ENCODE peak calls at places on chromosomes 13 and 19, in four cellular contexts. N is H9, J is suprapubic skin, F is osteoblast. K is an unnamed sample.

GRCh38 chr13:71922191-71922590 is 55.2 kb upstream of the DACH1 start:
- DNase-seq in N (no peak), J (no peak), F (no peak), K (no peak)

GRCh38 chr19:15280915-15281683 is 48.9 kb upstream of the EPHX3 start:
- DNase-seq in N (no peak), J (peak; percentile 89), F (peak; percentile 90), K (peak; percentile 87)

GRCh38 chr19:6639439-6639838 is 30.5 kb downstream of the TNFSF14 start:
- DNase-seq in N (no peak), J (no peak), F (peak; percentile 83), K (no peak)

GRCh38 chr13:76646946-76647345 is 239.3 kb downstream of the KCTD12 start:
- DNase-seq in N (no peak), J (no peak), F (no peak), K (no peak)

GRCh38 chr19:49954092-49954825 is 6.7 kb downstream of the SIGLEC11 start:
- DNase-seq in N (no peak), J (no peak), F (no peak), K (no peak)

GRCh38 chr19:33408538-33408937 is 35.0 kb downstream of the CEBPG start:
- DNase-seq in N (no peak), J (no peak), F (peak; percentile 83), K (no peak)

GRCh38 chr19:23203841-23204344 is 46.3 kb downstream of the ZNF724 start:
- DNase-seq in N (peak; percentile 32), J (no peak), F (peak; percentile 25), K (no peak)

GRCh38 chr13:36432106-36432544 is at the start of gene CCNA1:
- DNase-seq in N (peak; percentile 97), J (peak; percentile 70), F (no peak), K (no peak)

GRCh38 chr19:36059180-36059910 is 4.6 kb downstream of the WDR62 start:
- DNase-seq in N (no peak), J (no peak), F (no peak), K (no peak)

GRCh38 chr19:35828694-35829301 is 16.2 kb upstream of the PRODH2 start:
- DNase-seq in N (peak; percentile 82), J (no peak), F (peak; percentile 95), K (no peak)

GRCh38 chr13:21033224-21033855 is 28.0 kb downstream of the LATS2 start:
- DNase-seq in N (no peak), J (no peak), F (no peak), K (no peak)

GRCh38 chr13:105118577-105118976 is 1416.9 kb downstream of the EFNB2 start:
- DNase-seq in N (no peak), J (no peak), F (no peak), K (no peak)

GRCh38 chr19:19642506-19643157 is 825 bp downstream of the GMIP start:
- DNase-seq in N (no peak), J (peak; percentile 74), F (peak; percentile 93), K (no peak)

GRCh38 chr13:98834254-98834960 is 81.9 kb upstream of the SLC15A1 start:
- DNase-seq in N (peak; percentile 64), J (no peak), F (no peak), K (no peak)

GRCh38 chr19:35306473-35307246 is 14.7 kb downstream of the MAG start:
- DNase-seq in N (peak; percentile 66), J (peak; percentile 32), F (peak; percentile 77), K (no peak)

GRCh38 chr19:4555657-4556561 is 3.6 kb downstream of the SEMA6B start:
- DNase-seq in N (peak; percentile 92), J (no peak), F (peak; percentile 90), K (no peak)

GRCh38 chr13:78608254-78608704 is 4.9 kb upstream of the POU4F1 start:
- DNase-seq in N (no peak), J (no peak), F (no peak), K (no peak)

GRCh38 chr19:12628040-12629022 is 17.6 kb downstream of the ZNF791 start:
- DNase-seq in N (no peak), J (no peak), F (peak; percentile 14), K (no peak)

DNA sequence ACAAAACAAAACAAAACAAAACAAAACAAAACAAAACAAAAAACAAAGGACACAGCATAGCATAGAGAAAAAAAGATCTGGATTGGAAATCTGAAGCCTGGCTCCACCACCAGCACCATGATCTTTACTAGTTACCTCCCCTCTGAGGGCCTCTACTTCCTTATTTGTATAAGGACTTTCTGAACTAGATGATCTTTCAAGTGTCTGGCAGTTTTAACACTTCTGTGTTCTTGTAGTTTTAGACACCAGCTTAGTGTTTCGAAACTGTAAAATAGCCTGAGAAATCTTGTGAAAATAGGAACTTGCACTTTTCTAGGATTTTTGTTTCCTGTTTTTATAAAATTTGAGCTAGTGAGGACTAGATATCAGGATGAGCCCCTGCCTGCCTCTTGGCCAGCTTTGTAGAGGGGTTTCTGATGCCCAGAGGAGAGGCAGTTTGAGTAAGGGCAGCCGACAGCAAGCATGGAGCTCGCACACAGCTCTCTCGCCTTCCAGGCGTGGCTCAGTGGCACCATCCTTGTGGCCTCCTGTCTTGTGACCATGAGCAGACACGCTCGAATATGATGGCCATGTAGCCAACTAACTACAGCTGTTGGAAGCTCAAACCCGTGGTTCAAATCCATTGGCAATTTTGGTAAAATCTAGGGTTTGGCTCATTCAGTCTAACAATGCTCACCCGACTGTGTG is 319.0 kb downstream of the KCNRG start:
- DNase-seq in N (no peak), J (no peak), F (no peak), K (no peak)
- H3K27ac ChIP-seq in N (no peak overlapping the region), J (no peak overlapping the region), F (no peak overlapping the region), K (no peak overlapping the region)

GRCh38 chr19:54837542-54837941 is 12.7 kb upstream of the KIR3DL2 start:
- DNase-seq in N (no peak), J (no peak), F (no peak), K (no peak)
- H3K27ac ChIP-seq in N (no peak overlapping the region), J (no peak overlapping the region), F (no peak overlapping the region), K (no peak overlapping the region)

GRCh38 chr19:44112802-44113137 is 429 bp upstream of the ZNF225 start:
- DNase-seq in N (no peak), J (no peak), F (no peak), K (no peak)

GRCh38 chr19:44109458-44109857 is 3.7 kb upstream of the ZNF225 start:
- DNase-seq in N (no peak), J (no peak), F (no peak), K (no peak)

GRCh38 chr19:44111910-44112463 is 1.2 kb upstream of the ZNF225 start:
- DNase-seq in N (peak; percentile 94), J (no peak), F (peak; percentile 60), K (no peak)

GRCh38 chr19:44113138-44113783 is at the start of gene ZNF225:
- DNase-seq in N (peak; percentile 99), J (peak; percentile 98), F (peak; percentile 94), K (peak; percentile 98)

DNA sequence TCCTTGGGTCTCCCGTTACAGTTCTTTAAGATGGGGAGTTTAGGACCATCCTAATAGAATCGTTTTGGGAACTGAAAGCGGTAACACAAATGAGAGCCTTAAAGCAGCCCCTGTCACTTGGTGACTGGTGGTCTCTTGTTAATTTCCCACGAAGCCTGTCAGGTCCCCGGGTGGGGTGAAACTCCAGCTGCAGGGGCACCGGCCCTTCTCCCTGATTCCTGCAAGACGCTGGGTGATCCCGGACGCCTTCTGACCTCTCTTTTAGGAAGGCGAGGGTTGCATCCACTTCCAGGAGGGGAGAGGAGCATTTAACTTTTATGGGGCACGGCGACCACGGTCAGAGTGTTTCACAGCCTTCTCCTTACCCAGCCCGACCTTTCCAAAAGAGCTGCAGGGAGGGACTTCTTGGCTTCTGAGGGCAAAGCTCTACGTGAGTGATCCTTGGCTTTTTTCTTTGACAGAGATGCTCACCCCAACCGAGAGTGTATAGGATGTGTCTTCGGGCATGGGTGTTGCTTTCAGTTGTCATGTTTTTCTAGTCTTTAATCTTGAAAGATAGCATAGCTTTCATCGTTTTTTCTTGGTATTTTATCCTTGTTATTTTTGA is 688 bp downstream of the ZNF225 start:
- DNase-seq in N (peak; percentile 29), J (peak; percentile 65), F (peak; percentile 78), K (no peak)
- H3K27ac ChIP-seq in N (no peak overlapping the region), J (peak overlapping the region; percentile 39), F (peak overlapping the region; percentile 66), K (peak overlapping the region; percentile 76)

GRCh38 chr19:2680808-2681207 is 21.7 kb downstream of the GNG7 start:
- DNase-seq in N (no peak), J (no peak), F (no peak), K (no peak)

GRCh38 chr19:2690856-2691255 is 11.6 kb downstream of the GNG7 start:
- DNase-seq in N (no peak), J (no peak), F (peak; percentile 67), K (no peak)

GRCh38 chr19:2683430-2683995 is 19.0 kb downstream of the GNG7 start:
- DNase-seq in N (no peak), J (no peak), F (no peak), K (no peak)

GRCh38 chr19:2685204-2685704 is 17.2 kb downstream of the GNG7 start:
- DNase-seq in N (no peak), J (no peak), F (no peak), K (no peak)

GRCh38 chr19:2686347-2686746 is 16.1 kb downstream of the GNG7 start:
- DNase-seq in N (no peak), J (no peak), F (peak; percentile 36), K (no peak)
- H3K27ac ChIP-seq in N (no peak overlapping the region), J (no peak overlapping the region), F (no peak overlapping the region), K (no peak overlapping the region)

DNA sequence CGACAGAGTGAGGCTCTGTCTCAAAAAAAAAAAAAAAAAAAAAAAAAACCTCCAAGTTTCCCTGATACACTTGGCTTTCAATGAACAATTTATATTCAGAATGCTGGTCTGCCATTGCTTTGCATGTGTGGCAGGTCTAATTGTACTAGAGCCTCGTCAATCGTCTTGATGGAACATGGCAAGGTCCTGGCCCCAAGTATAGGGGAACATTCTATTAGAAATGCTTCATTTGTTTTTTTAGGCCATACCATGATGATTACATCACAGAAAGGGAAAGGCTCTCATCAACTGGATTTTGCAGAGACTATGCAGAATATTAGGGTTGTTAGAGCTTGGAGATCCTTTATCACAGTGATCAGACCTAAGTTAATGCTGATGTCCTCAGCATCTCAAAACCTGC is 28.0 kb downstream of the SPRY2 start:
- DNase-seq in N (no peak), J (no peak), F (no peak), K (no peak)
- H3K27ac ChIP-seq in N (no peak overlapping the region), J (no peak overlapping the region), F (no peak overlapping the region), K (no peak overlapping the region)